ENCODE peak calls at places on chromosomes 1 and 21, in eight cellular contexts. V is AG08396; E is erythroblast; K is suprapubic skin; P is CD8-positive, alpha-beta memory T cell; Z is stimulated activated CD4-positive, alpha-beta T cell treated with anti-CD3 and anti-CD28 coated beads, TNF-alpha, amount 100 ng/mL, for 1 hour; N is activated CD8-positive, alpha-beta T cell treated with anti-CD3 and anti-CD28 coated beads for 36 hours; C is IMR-90. I is an unnamed sample.
A peak's percentile ranks its signal among the peaks of the same experiment; 100 is the strongest.

GRCh38 chr1:176826265-176826664 is 338.2 kb downstream of the ASTN1 start:
- DNase-seq in V (no peak), E (no peak), K (no peak), P (no peak), Z (no peak), N (no peak), C (no peak), I (no peak)

GRCh38 chr1:213681788-213682340 is 305.9 kb upstream of the PROX1 start:
- DNase-seq in V (no peak), E (no peak), K (no peak), P (no peak), Z (no peak), N (no peak), C (no peak), I (no peak)

GRCh38 chr21:44932366-44933181 is 7.3 kb upstream of the SLX9 start:
- DNase-seq in V (peak; percentile 76), E (no peak), K (no peak), P (peak; percentile 66), Z (peak; percentile 70), N (peak; percentile 77), C (no peak), I (peak; percentile 45)

GRCh38 chr1:157377216-157377821 is 175.0 kb downstream of the FCRL5 start:
- DNase-seq in V (peak; percentile 10), E (peak; percentile 50), K (no peak), P (no peak), Z (no peak), N (peak; percentile 45), C (peak; percentile 6), I (peak; percentile 78)

GRCh38 chr1:26584022-26584485 is 54.5 kb downstream of the RPS6KA1 start:
- DNase-seq in V (no peak), E (peak; percentile 87), K (no peak), P (no peak), Z (no peak), N (peak; percentile 73), C (no peak), I (peak; percentile 69)

GRCh38 chr1:9539829-9540550 is 725 bp downstream of the SLC25A33 start:
- DNase-seq in V (peak; percentile 79), E (peak; percentile 66), K (peak; percentile 76), P (peak; percentile 2), Z (peak; percentile 34), N (peak; percentile 57), C (peak; percentile 21), I (peak; percentile 67)

GRCh38 chr1:15114884-15115283 is 38.7 kb upstream of the TMEM51 start:
- DNase-seq in V (no peak), E (no peak), K (no peak), P (no peak), Z (no peak), N (no peak), C (no peak), I (no peak)

GRCh38 chr1:43760745-43761343 is 53.5 kb downstream of the ST3GAL3 start:
- DNase-seq in V (no peak), E (peak; percentile 16), K (no peak), P (no peak), Z (no peak), N (no peak), C (no peak), I (peak; percentile 52)

GRCh38 chr1:155324717-155325595 is 4.3 kb downstream of the RUSC1 start:
- DNase-seq in V (peak; percentile 79), E (peak; percentile 65), K (peak; percentile 84), P (peak; percentile 6), Z (no peak), N (peak; percentile 30), C (peak; percentile 40), I (peak; percentile 77)

GRCh38 chr1:111825217-111825616 is 69.5 kb downstream of the DDX20 start:
- DNase-seq in V (no peak), E (no peak), K (no peak), P (no peak), Z (no peak), N (no peak), C (no peak), I (no peak)

GRCh38 chr21:45550552-45551210 is 8.4 kb upstream of the SLC19A1 start:
- DNase-seq in V (no peak), E (no peak), K (peak; percentile 59), P (no peak), Z (no peak), N (peak; percentile 73), C (no peak), I (peak; percentile 81)

GRCh38 chr1:94258873-94259331 is 21.5 kb upstream of the ARHGAP29 start:
- DNase-seq in V (peak; percentile 79), E (no peak), K (peak; percentile 87), P (no peak), Z (no peak), N (no peak), C (peak; percentile 92), I (no peak)

GRCh38 chr1:168428063-168428731 is 115.6 kb downstream of the XCL2 start:
- DNase-seq in V (peak; percentile 30), E (no peak), K (no peak), P (no peak), Z (no peak), N (no peak), C (no peak), I (no peak)

GRCh38 chr1:109369167-109369746 is 28.5 kb downstream of the SORT1 start:
- DNase-seq in V (peak; percentile 39), E (no peak), K (no peak), P (no peak), Z (no peak), N (no peak), C (peak; percentile 66), I (peak; percentile 69)

GRCh38 chr21:37149411-37149810 is 76.4 kb downstream of the TTC3 start:
- DNase-seq in V (peak; percentile 68), E (no peak), K (no peak), P (no peak), Z (no peak), N (no peak), C (peak; percentile 91), I (no peak)

GRCh38 chr1:101820080-101820479 is 176.6 kb downstream of the OLFM3 start:
- DNase-seq in V (no peak), E (peak; percentile 1), K (no peak), P (no peak), Z (no peak), N (no peak), C (peak; percentile 15), I (peak; percentile 73)

GRCh38 chr1:40450491-40451237 is 388 bp downstream of the ZFP69B start:
- DNase-seq in V (peak; percentile 32), E (peak; percentile 77), K (no peak), P (peak; percentile 65), Z (peak; percentile 68), N (peak; percentile 96), C (peak; percentile 93), I (no peak)

GRCh38 chr1:101025283-101025679 is 303 bp downstream of the DPH5 start:
- DNase-seq in V (no peak), E (no peak), K (no peak), P (no peak), Z (no peak), N (no peak), C (peak; percentile 32), I (no peak)

GRCh38 chr1:60908159-60908558 is 174.2 kb upstream of the NFIA start:
- DNase-seq in V (no peak), E (no peak), K (no peak), P (no peak), Z (no peak), N (no peak), C (no peak), I (no peak)

GRCh38 chr1:203870256-203870655 is 8.9 kb downstream of the SNRPE start:
- DNase-seq in V (no peak), E (no peak), K (no peak), P (no peak), Z (no peak), N (no peak), C (peak; percentile 31), I (no peak)

GRCh38 chr1:177927021-177927596 is 42.7 kb downstream of the SEC16B start:
- DNase-seq in V (peak; percentile 82), E (no peak), K (no peak), P (no peak), Z (no peak), N (no peak), C (peak; percentile 97), I (no peak)

GRCh38 chr1:94927405-94928175 is 680 bp upstream of the CNN3 start:
- DNase-seq in V (peak; percentile 38), E (no peak), K (peak; percentile 71), P (no peak), Z (no peak), N (peak; percentile 10), C (peak; percentile 67), I (no peak)

GRCh38 chr21:40393091-40393490 is 453.9 kb downstream of the DSCAM start:
- DNase-seq in V (no peak), E (no peak), K (no peak), P (no peak), Z (no peak), N (no peak), C (no peak), I (no peak)

GRCh38 chr1:214500349-214501055 is 50.9 kb downstream of the PTPN14 start:
- DNase-seq in V (no peak), E (no peak), K (no peak), P (no peak), Z (no peak), N (no peak), C (peak; percentile 66), I (no peak)